ENCODE peak calls at places on chromosome 13, in six cellular contexts. E, A, H, V, I and L are unnamed samples.

GRCh38 chr13:39107484-39108040 is 69.3 kb downstream of the NHLRC3 start:
- DNase-seq in V (no peak), I (no peak), H (no peak), E (no peak), A (no peak), L (no peak)

GRCh38 chr13:35836476-35836875 is 294.7 kb downstream of the DCLK1 start:
- DNase-seq in I (no peak), A (no peak), E (no peak), H (no peak), V (no peak), L (peak; percentile 58)

GRCh38 chr13:27005556-27005955 is 166.1 kb downstream of the USP12 start:
- DNase-seq in A (no peak), E (no peak), V (no peak), I (no peak), H (no peak), L (no peak)

GRCh38 chr13:32164622-32165268 is 133.2 kb downstream of the FRY start:
- DNase-seq in V (peak; percentile 28), H (peak; percentile 26), A (peak; percentile 46), E (peak; percentile 73), I (peak; percentile 33), L (no peak)

GRCh38 chr13:76339649-76340048 is 546.6 kb downstream of the KCTD12 start:
- DNase-seq in H (no peak), I (no peak), A (no peak), E (no peak), V (no peak), L (no peak)

GRCh38 chr13:48000559-48001126 is 430 bp downstream of the SUCLA2 start:
- DNase-seq in I (no peak), A (no peak), V (peak; percentile 18), H (no peak), E (no peak), L (no peak)

GRCh38 chr13:40480915-40481525 is 185.4 kb downstream of the FOXO1 start:
- DNase-seq in A (no peak), V (no peak), E (no peak), H (no peak), I (no peak), L (no peak)

GRCh38 chr13:41543664-41544300 is 86.4 kb downstream of the RGCC start:
- DNase-seq in H (no peak), E (no peak), V (no peak), I (no peak), A (no peak), L (no peak)

GRCh38 chr13:50626031-50626643 is 217.4 kb downstream of the DLEU7 start:
- DNase-seq in H (no peak), A (no peak), I (no peak), V (no peak), E (peak; percentile 91), L (peak; percentile 65)

DNA sequence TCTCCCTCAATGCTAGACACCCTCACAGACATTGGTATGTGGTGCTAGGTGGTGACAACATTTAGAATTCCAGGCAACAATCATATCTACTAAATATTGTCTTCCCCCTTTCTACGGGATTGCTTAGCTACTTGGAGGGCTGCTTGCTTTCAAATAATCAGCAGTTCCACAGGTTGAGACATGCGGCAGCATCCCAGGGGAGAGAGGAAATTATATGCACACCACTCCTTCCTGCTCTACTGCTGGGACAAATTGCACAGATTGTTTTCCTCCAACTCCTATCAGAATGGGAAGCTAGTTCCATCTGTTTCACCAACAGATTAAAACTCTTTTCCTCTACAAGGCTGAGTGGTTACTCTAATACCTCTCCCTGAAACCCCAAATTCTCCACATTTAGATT is 275.4 kb downstream of the DNAJC15 start:
- DNase-seq in V (no peak), A (no peak), I (no peak), H (no peak), E (no peak), L (no peak)
- H3K4me3 ChIP-seq in V (no peak overlapping the region), A (no peak overlapping the region), I (no peak overlapping the region), H (no peak overlapping the region), E (no peak overlapping the region), L (no peak overlapping the region)

GRCh38 chr13:74795526-74795925 is 661.3 kb upstream of the KLF12 start:
- DNase-seq in A (no peak), V (no peak), E (no peak), H (no peak), I (no peak), L (no peak)
- H3K36me3 ChIP-seq in A (no peaks in the 10 kb centered on the region), V (no peaks in the 10 kb centered on the region), E (no peaks in the 10 kb centered on the region), H (no peaks in the 10 kb centered on the region), I (no peaks in the 10 kb centered on the region), L (no peaks in the 10 kb centered on the region)

DNA sequence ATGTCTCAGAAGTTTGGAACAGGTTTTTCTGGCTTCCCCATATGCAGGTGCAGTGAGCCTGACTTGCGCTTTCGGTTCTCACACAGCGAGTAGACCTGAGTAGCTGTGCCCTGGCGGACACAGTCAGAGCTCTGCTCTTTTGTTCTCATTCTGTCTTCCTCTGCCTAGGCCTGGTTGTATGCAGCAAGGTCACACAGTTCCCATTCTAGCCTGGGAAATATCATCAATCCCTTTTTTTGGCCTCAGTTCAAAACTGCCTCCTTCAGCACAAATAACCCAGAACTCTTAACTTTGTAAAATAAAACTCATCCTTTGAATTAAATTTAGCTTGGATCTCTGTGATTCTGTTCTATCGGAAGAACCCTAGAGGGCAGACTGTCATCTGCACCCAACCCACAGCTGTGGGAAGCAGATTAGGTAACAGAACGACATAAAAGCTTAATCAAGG is 10.2 kb downstream of the OXGR1 start:
- DNase-seq in V (peak; percentile 15), H (no peak), E (no peak), A (peak; percentile 57), I (no peak), L (no peak)
- H3K4me3 ChIP-seq in V (no peak overlapping the region), H (no peak overlapping the region), E (no peak overlapping the region), A (no peak overlapping the region), I (no peak overlapping the region), L (no peak overlapping the region)

GRCh38 chr13:51976423-51976822 is 34.8 kb downstream of the ATP7B start:
- DNase-seq in V (no peak), E (no peak), A (no peak), I (no peak), H (no peak), L (no peak)

GRCh38 chr13:51976890-51977289 is 34.4 kb downstream of the ATP7B start:
- DNase-seq in I (no peak), E (no peak), A (no peak), H (no peak), V (no peak), L (no peak)

GRCh38 chr13:51977606-51978005 is 33.6 kb downstream of the ATP7B start:
- DNase-seq in E (no peak), V (no peak), I (no peak), A (no peak), H (no peak), L (no peak)

GRCh38 chr13:51971520-51972426 is 39.5 kb downstream of the ATP7B start:
- DNase-seq in E (no peak), A (no peak), V (no peak), I (no peak), H (no peak), L (no peak)

DNA sequence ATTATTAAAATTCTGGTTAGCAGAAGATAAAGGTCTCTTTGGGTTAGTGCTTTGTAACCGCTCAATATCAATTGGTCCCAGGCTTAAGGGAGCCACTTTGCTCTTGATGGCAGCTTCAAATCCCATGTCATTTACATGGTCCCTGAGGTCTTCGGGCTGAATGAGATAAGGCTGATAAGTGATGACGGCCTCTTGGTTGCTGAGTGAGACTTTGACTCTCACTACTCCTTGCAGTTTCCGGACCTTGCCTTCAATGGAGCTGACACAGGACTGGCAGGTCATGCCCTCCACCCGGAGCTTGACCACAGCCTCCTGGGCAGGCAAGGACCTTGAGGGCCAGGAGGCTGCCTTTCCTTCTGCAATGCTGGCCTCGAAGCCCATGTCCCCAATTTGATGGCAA is 36.8 kb downstream of the ATP7B start:
- DNase-seq in I (no peak), H (no peak), E (no peak), A (no peak), V (no peak), L (no peak)
- H3K36me3 ChIP-seq in I (no peaks in the 10 kb centered on the region), H (no peaks in the 10 kb centered on the region), E (no peaks in the 10 kb centered on the region), A (no peaks in the 10 kb centered on the region), V (no peaks in the 10 kb centered on the region), L (no peaks in the 10 kb centered on the region)

DNA sequence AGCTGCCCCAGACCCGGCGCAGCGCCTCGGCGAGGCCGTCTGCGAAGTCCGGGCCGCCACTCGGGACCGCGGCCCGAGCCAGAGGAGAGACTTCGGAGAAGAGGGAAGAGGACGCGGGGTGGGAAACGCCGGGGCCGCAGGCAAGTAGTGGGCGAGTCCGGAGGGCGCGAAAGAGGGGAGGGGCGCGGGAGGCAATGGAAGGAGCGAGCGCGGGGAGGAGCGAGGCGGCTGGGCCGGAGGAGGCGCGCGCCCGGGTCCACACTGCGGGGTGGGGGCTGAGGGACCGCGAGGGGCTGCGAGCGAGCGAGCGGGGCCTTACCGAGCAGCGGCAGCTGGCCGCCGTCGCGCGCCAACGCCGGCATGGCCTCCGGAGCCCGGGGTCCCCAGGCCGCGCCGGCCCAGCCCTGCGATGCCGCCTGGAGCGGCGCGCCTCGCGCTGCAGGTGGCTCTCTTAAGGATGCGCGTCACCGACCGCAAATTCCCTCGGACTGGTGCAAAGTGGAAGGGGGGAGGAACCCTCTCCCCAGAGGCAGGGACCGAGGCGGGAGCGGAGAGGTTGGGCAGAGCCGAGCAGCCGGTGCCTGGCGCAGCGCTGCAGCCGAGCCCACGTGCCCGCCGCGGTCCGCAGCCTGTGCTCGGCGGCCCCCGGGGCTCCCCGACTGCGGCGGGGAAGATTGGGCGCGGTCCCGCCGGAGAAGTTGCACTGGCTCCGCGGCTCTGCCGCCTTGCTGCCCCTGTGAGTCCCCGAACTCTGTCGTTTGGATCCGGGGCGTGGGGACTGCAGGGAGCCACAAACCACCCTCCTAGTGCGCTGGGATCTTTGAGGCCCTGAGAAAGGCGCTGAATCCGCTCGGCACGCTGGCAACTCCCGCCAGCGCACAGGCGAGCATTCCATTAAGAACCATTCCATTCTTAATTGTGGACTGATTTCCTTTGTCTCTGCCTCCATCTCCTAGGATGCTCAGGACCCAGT is at the start of gene FLT3:
- DNase-seq in V (peak; percentile 22), I (peak; percentile 48), E (peak; percentile 9), H (peak; percentile 4), A (peak; percentile 59), L (no peak)
- H3K4me3 ChIP-seq in V (peak within 1 kb of the TSS; percentile 44), I (peak within 1 kb of the TSS; percentile 51), E (peak within 1 kb of the TSS; percentile 29), H (no peak within 1 kb of the TSS), A (peak within 1 kb of the TSS; percentile 48), L (peak within 1 kb of the TSS; percentile 25)

GRCh38 chr13:113468029-113468428 is 14.7 kb upstream of the ADPRHL1 start:
- DNase-seq in H (no peak), E (no peak), A (no peak), V (no peak), I (no peak), L (no peak)
- H3K36me3 ChIP-seq in H (peaks cover 1% of the 10 kb centered on the region), E (peaks cover 7% of the 10 kb centered on the region), A (peaks cover 21% of the 10 kb centered on the region), V (no peaks in the 10 kb centered on the region), I (peaks cover 6% of the 10 kb centered on the region), L (peaks cover 10% of the 10 kb centered on the region)

DNA sequence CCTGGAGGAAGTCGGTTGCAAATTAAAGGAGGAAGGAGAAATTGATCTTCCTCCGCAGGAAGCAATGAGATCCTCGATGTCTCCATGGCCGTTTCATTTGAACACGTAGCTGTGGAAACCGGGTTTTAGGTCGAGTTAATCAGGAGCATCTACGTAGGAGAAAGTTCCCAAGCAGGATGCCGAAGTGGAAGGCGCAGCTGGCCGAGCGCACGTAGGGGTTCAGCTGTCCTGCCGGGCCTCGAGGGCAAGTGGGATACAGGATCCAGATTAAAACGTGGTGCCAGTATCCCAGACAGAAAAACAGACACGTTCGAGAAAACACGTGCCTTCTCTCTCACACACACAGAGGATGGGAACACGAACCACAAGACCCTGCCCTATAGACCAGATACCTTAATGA is 40.3 kb upstream of the POMP start:
- DNase-seq in E (no peak), H (no peak), A (peak; percentile 10), V (no peak), I (no peak), L (no peak)
- H3K4me3 ChIP-seq in E (no peak overlapping the region), H (no peak overlapping the region), A (no peak overlapping the region), V (peak overlapping the region; percentile 34), I (no peak overlapping the region), L (no peak overlapping the region)